ENCODE peak calls at places on chromosomes 7 and 10, in five cellular contexts. R is endothelial cell of umbilical vein, M is T-cell, A is naive B cell, G is epithelial cell of esophagus. B is an unnamed sample.

GRCh38 chr7:31852438-31852837 is 165.4 kb downstream of the PPP1R17 start:
- DNase-seq in R (no peak), M (no peak), A (no peak), G (no peak), B (no peak)

GRCh38 chr7:47523401-47523800 is 58.5 kb downstream of the TNS3 start:
- DNase-seq in R (no peak), M (no peak), A (no peak), G (no peak), B (no peak)

GRCh38 chr10:123974406-123974805 is 82.8 kb upstream of the CPXM2 start:
- DNase-seq in R (peak; percentile 6), M (no peak), A (no peak), G (peak; percentile 46), B (no peak)

GRCh38 chr10:10038358-10038757 is 979.3 kb upstream of the CELF2 start:
- DNase-seq in R (no peak), M (no peak), A (no peak), G (no peak), B (no peak)

GRCh38 chr10:69337312-69338132 is 59.2 kb downstream of the HK1 start:
- DNase-seq in R (peak; percentile 34), M (no peak), A (no peak), G (peak; percentile 99), B (peak; percentile 46)

GRCh38 chr7:157877298-157877840 is 540.6 kb downstream of the DNAJB6 start:
- DNase-seq in R (no peak), M (no peak), A (no peak), G (no peak), B (no peak)

GRCh38 chr7:14834456-14834855 is 68.1 kb downstream of the DGKB start:
- DNase-seq in R (no peak), M (no peak), A (no peak), G (peak; percentile 7), B (peak; percentile 63)

GRCh38 chr10:50406457-50407076 is 155.3 kb upstream of the ASAH2 start:
- DNase-seq in R (no peak), M (no peak), A (no peak), G (no peak), B (no peak)

GRCh38 chr10:95335933-95336699 is 45.3 kb upstream of the PDLIM1 start:
- DNase-seq in R (no peak), M (no peak), A (no peak), G (no peak), B (no peak)

GRCh38 chr7:136617176-136617575 is 251.3 kb upstream of the CHRM2 start:
- DNase-seq in R (no peak), M (no peak), A (no peak), G (no peak), B (peak; percentile 25)

GRCh38 chr10:3828404-3829192 is 43.6 kb upstream of the KLF6 start:
- DNase-seq in R (peak; percentile 84), M (no peak), A (no peak), G (peak; percentile 81), B (peak; percentile 87)

GRCh38 chr10:44282606-44283300 is 102.1 kb downstream of the CXCL12 start:
- DNase-seq in R (no peak), M (no peak), A (no peak), G (no peak), B (no peak)

GRCh38 chr10:43407148-43407575 is 1.8 kb downstream of the HNRNPF start:
- DNase-seq in R (peak; percentile 46), M (peak; percentile 61), A (peak; percentile 69), G (peak; percentile 44), B (peak; percentile 87)

GRCh38 chr7:75743455-75743859 is 4.7 kb upstream of the HIP1 start:
- DNase-seq in R (no peak), M (no peak), A (no peak), G (no peak), B (no peak)

GRCh38 chr10:29590598-29591415 is 44.0 kb downstream of the SVIL start:
- DNase-seq in R (no peak), M (no peak), A (peak; percentile 29), G (peak; percentile 67), B (peak; percentile 80)

GRCh38 chr7:155252388-155252957 is 45.2 kb upstream of the INSIG1 start:
- DNase-seq in R (peak; percentile 18), M (no peak), A (no peak), G (no peak), B (no peak)

GRCh38 chr10:13865758-13866491 is 279.2 kb downstream of the PRPF18 start:
- DNase-seq in R (peak; percentile 89), M (no peak), A (no peak), G (peak; percentile 70), B (peak; percentile 42)

B was measured in adipocyte.